ENCODE peak calls at places on chromosome 20, in six cellular contexts. B is fibroblast of lung, W is psoas muscle, O is Peyer's patch, K is cardiac muscle cell, A is colonic mucosa. X is an unnamed sample.

GRCh38 chr20:50762435-50763201 is 31.2 kb downstream of the PARD6B start:
- DNase-seq in B (peak; percentile 78), W (peak; percentile 83), O (no peak), K (peak; percentile 61), A (peak; percentile 69), X (peak; percentile 53)

GRCh38 chr20:51760905-51761544 is 7.2 kb downstream of the ATP9A start:
- DNase-seq in B (peak; percentile 77), W (no peak), O (no peak), K (peak; percentile 21), A (no peak), X (no peak)

GRCh38 chr20:17024513-17025105 is 202.2 kb upstream of the PCSK2 start:
- DNase-seq in B (no peak), W (no peak), O (no peak), K (no peak), A (no peak), X (no peak)

GRCh38 chr20:1062334-1063015 is 55.9 kb upstream of the PSMF1 start:
- DNase-seq in B (no peak), W (no peak), O (peak; percentile 72), K (no peak), A (peak; percentile 58), X (no peak)

GRCh38 chr20:51767867-51768758 is at the start of gene ATP9A:
- DNase-seq in B (peak; percentile 21), W (peak; percentile 43), O (peak; percentile 51), K (peak; percentile 43), A (peak; percentile 58), X (peak; percentile 38)

GRCh38 chr20:34312544-34313217 is 9.5 kb upstream of the AHCY start:
- DNase-seq in B (peak; percentile 85), W (peak; percentile 81), O (peak; percentile 95), K (peak; percentile 89), A (peak; percentile 95), X (peak; percentile 81)

GRCh38 chr20:19264191-19264590 is 51.7 kb downstream of the SLC24A3 start:
- DNase-seq in B (no peak), W (no peak), O (no peak), K (no peak), A (no peak), X (no peak)

GRCh38 chr20:41221614-41222218 is 84.4 kb downstream of the PLCG1 start:
- DNase-seq in B (no peak), W (no peak), O (no peak), K (no peak), A (no peak), X (no peak)

GRCh38 chr20:5041433-5041832 is 40.1 kb upstream of the SLC23A2 start:
- DNase-seq in B (peak; percentile 25), W (no peak), O (no peak), K (peak; percentile 62), A (no peak), X (no peak)

GRCh38 chr20:58965270-58966064 is 15.6 kb upstream of the NELFCD start:
- DNase-seq in B (no peak), W (no peak), O (no peak), K (no peak), A (no peak), X (no peak)

DNA sequence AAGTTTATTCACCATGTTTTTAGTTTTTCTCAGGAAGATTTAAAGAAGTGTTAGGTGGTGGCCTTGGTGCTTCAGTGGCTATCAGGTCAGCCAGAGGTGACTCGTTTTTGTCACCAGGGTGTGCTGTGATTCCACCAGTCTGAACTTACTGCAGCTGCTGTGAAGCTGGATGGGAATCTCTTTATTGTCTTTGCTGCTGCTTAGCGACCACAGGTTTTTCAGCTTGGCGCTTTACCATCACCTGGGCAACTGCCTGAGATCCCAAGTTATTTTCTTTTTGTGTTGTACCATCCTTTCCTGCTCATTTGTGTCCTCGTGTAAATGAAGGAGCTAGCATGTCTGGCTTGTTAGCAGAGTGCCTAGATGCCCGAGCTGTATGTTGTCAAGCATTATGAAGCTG is 146.9 kb downstream of the MACROD2 start:
- DNase-seq in B (peak; percentile 39), W (no peak), O (no peak), K (peak; percentile 63), A (peak; percentile 21), X (no peak)
- TF ChIP-seq CTCF in B (peak; percentile 45), W (peak; percentile 48), O (no peak), K (peak; percentile 51), A (peak; percentile 27), X (no peak)

GRCh38 chr20:38730989-38731737 is 6.9 kb downstream of the SLC32A1 start:
- DNase-seq in B (peak; percentile 50), W (peak; percentile 62), O (peak; percentile 84), K (peak; percentile 64), A (peak; percentile 66), X (peak; percentile 39)
- H3K4me3 ChIP-seq in B (peak overlapping the region; percentile 15), W (peak overlapping the region; percentile 46), O (peak overlapping the region; percentile 45), K (peak overlapping the region; percentile 18), A (peak overlapping the region; percentile 19), X (no peak overlapping the region)

GRCh38 chr20:60952861-60953260 is 299.2 kb upstream of the CDH4 start:
- DNase-seq in B (no peak), W (no peak), O (no peak), K (no peak), A (no peak), X (no peak)
- TF ChIP-seq CTCF in B (no peak), W (no peak), O (no peak), K (no peak), A (no peak), X (no peak)

DNA sequence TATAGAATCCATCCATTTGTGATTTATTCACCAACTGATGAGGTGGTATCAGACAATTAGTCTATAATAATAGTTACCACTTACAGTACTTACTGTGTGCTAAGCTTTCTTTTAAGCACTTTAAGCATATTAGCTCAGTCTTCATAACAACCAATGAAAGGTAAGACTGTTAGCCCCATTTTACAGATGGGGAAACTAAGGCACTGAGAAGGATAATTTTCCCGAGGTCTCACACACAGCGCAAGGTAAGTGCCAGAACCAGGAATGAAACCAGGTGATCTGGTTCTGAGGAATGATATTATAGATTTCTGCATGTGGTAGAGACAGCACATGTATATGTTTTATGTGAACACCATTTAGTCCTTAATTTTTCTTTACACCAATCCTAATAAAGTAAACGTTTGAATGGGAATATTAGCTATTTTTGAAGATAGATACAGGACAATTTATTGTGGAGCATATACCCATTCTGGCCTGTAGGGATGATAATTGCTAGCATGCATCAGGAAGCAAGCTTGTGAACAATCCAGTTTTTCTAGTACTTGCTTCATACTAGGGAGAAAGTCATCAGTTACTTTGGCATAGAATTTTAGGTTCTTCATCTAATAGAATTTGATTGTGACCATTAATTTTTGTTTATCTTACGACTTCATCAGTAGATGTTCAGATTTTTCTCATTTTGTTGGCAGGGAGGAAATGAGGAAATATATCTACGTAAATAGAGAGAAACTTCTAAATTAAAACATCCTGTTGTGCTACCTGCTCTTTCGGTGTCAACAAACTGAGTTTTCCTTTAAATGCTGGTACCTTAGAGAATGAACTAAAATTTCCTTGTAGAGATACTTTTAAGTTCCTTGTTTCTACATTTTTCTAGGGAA is 3.0 kb downstream of the YWHAB start:
- DNase-seq in B (no peak), W (no peak), O (no peak), K (peak; percentile 32), A (no peak), X (no peak)
- H3K4me3 ChIP-seq in B (no peak overlapping the region), W (peak overlapping the region; percentile 83), O (no peak overlapping the region), K (no peak overlapping the region), A (no peak overlapping the region), X (no peak overlapping the region)

DNA sequence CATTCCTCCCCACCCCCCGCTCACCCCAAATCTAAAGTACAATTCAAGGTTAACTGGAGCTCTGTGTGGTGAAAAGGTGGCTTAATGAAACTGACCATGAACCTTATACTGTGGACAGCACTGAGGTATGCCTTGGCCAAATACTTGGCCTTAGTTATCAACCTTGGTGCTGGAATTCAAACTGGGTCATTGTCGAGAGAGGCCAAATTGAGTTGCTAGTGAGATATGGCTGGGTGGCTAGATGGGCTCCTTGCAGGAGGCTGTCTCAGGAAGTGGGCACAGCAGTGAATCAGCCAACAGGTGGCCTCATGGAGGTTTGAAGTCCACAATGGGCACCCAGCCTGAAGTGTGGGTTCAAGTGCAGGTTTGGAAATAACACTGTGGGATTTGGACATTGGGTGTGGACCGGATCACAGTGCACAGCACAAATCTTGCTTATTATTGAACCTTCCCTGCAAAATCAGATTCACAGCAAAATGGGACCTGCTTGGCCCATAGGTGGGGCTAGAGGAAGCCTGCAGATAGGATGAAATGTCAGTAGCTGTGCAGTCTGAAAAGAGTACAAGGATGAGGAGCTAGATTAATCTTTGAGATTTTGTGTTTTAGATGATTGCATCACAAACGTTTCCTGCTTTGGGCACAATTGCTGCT is 5.6 kb upstream of the BTBD3 start:
- DNase-seq in B (peak; percentile 23), W (no peak), O (no peak), K (peak; percentile 43), A (no peak), X (no peak)
- TF ChIP-seq CTCF in B (peak; percentile 61), W (peak; percentile 22), O (no peak), K (peak; percentile 56), A (peak; percentile 47), X (peak; percentile 8)

GRCh38 chr20:54176610-54177009 is 2.8 kb upstream of the CYP24A1 start:
- DNase-seq in B (no peak), W (no peak), O (no peak), K (no peak), A (no peak), X (no peak)

GRCh38 chr20:54172856-54173652 is 732 bp downstream of the CYP24A1 start:
- DNase-seq in B (peak; percentile 10), W (no peak), O (no peak), K (peak; percentile 41), A (peak; percentile 31), X (no peak)

GRCh38 chr20:54172532-54172855 is 1.3 kb downstream of the CYP24A1 start:
- DNase-seq in B (peak; percentile 2), W (no peak), O (no peak), K (no peak), A (no peak), X (no peak)

GRCh38 chr20:54174452-54175175 is 828 bp upstream of the CYP24A1 start:
- DNase-seq in B (peak; percentile 9), W (no peak), O (no peak), K (peak; percentile 21), A (no peak), X (no peak)

DNA sequence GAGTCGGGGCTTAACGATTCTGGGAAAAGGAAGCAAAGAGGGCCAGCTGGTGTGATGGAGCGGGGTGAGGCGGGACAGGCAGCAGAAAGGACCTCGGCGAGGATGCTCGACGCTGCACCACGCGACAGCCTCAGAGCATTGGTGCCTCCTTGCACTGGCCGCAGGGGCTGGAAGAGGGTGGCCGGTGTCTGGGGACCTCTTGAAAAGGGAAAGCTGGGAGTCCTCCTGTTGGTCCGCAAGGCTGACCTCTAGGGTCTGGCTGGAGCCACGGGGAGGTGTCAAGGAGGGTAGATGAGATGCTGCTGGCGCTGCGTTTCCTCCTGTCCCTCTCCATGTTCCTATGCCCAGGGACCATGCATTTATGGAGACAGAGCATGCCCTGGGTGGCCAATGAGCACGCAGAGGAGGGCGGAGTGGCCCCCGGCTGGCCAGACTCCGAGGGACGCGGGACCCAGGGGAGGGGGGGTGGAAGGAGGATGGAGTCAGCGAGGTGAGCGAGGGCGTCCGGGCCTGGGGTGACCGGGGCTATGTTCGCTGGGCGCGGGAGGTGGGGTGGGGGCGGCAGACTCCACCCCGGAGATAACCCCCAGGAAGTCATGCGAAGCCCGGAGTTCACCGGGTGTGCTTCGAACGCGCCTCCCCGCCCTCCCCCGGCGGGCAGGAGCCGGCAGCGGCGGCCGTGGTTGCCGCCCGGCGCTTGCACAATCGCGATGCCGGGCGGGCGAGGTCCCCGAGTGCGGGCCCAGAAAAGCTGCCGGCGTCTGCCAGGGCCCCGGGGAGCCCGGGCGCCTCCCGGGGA is at the start of gene CYP24A1:
- DNase-seq in B (no peak), W (no peak), O (no peak), K (peak; percentile 4), A (no peak), X (no peak)
- H3K4me3 ChIP-seq in B (no peak within 1 kb of the TSS), W (peak within 1 kb of the TSS; percentile 22), O (no peak within 1 kb of the TSS), K (peak within 1 kb of the TSS; percentile 16), A (no peak within 1 kb of the TSS), X (no peak within 1 kb of the TSS)

GRCh38 chr20:25863536-25864325 is 167.1 kb upstream of the ZNF337 start:
- DNase-seq in B (peak; percentile 2), W (no peak), O (no peak), K (peak; percentile 26), A (no peak), X (no peak)
- TF ChIP-seq CTCF in B (no peak), W (no peak), O (no peak), K (peak; percentile 1), A (no peak), X (no peak)